ENCODE peak calls at places on chromosomes 6 and 20, in nine cellular contexts. H, P, F, A, C, Y, M, Q and Z are unnamed samples. For H3K4me1, the result is how much of the 10 kb centered on the place peaks cover.

GRCh38 chr6:84422380-84422968 is 195.0 kb upstream of the CEP162 start:
- DNase-seq in F (no peak), Q (no peak), A (peak), Y (no peak), P (peak), C (peak), M (peak), H (peak), Z (no peak)

GRCh38 chr6:34350100-34350936 is 42.2 kb downstream of the NUDT3 start:
- DNase-seq in Q (no peak), A (peak), F (no peak), M (no peak), C (peak), Y (no peak), H (no peak), P (no peak), Z (no peak)

GRCh38 chr6:13044390-13044789 is 283.9 kb downstream of the TBC1D7 start:
- DNase-seq in H (no peak), A (peak), Y (no peak), F (no peak), M (no peak), P (no peak), Q (no peak), C (no peak), Z (no peak)

GRCh38 chr6:125533710-125534397 is 215.6 kb upstream of the HEY2 start:
- DNase-seq in M (no peak), P (no peak), C (no peak), H (no peak), Y (no peak), A (peak), F (no peak), Q (no peak), Z (no peak)

GRCh38 chr20:16749573-16749972 is 1.4 kb downstream of the OTOR start:
- DNase-seq in M (no peak), Y (no peak), Q (no peak), C (no peak), H (no peak), P (no peak), A (no peak), F (no peak), Z (no peak)

GRCh38 chr6:143545976-143546547 is 34.5 kb upstream of the FUCA2 start:
- DNase-seq in C (no peak), Y (peak), A (peak), F (no peak), P (no peak), H (no peak), Q (no peak), M (no peak), Z (no peak)

GRCh38 chr6:15596241-15596896 is 66.5 kb downstream of the DTNBP1 start:
- DNase-seq in Q (no peak), C (no peak), F (no peak), A (peak), M (no peak), Y (no peak), P (no peak), H (no peak), Z (no peak)

GRCh38 chr6:122128445-122128844 is 271.0 kb upstream of the HSF2 start:
- DNase-seq in M (peak), F (no peak), A (no peak), Y (no peak), P (no peak), H (no peak), Q (no peak), C (no peak), Z (no peak)

GRCh38 chr6:107666084-107666981 is 157.8 kb downstream of the SCML4 start:
- DNase-seq in C (peak), M (no peak), F (no peak), Q (no peak), H (no peak), Y (no peak), A (peak), P (no peak), Z (no peak)

GRCh38 chr6:81997091-81997926 is 244.8 kb upstream of the TENT5A start:
- DNase-seq in F (no peak), H (no peak), Y (no peak), M (no peak), A (peak), P (no peak), Q (no peak), C (peak), Z (no peak)

GRCh38 chr6:139016337-139017213 is 12.0 kb upstream of the ABRACL start:
- DNase-seq in P (no peak), Q (no peak), A (peak), F (no peak), C (no peak), Y (peak), M (no peak), H (no peak), Z (no peak)

GRCh38 chr6:16562498-16562897 is 198.8 kb downstream of the ATXN1 start:
- DNase-seq in F (no peak), C (no peak), A (peak), M (no peak), Y (no peak), P (no peak), H (no peak), Q (no peak), Z (no peak)

GRCh38 chr6:141107562-141108160 is 1025.1 kb upstream of the GJE1 start:
- DNase-seq in H (no peak), Q (no peak), Y (no peak), P (no peak), A (peak), C (peak), M (no peak), F (no peak), Z (no peak)

GRCh38 chr20:19885981-19886665 is 128.1 kb downstream of the RIN2 start:
- DNase-seq in H (peak), P (peak), M (peak), Y (no peak), A (peak), F (peak), C (peak), Q (peak), Z (peak)

GRCh38 chr6:7047966-7048365 is 59.8 kb upstream of the RREB1 start:
- DNase-seq in C (peak), Y (no peak), P (no peak), F (no peak), Q (no peak), M (no peak), A (peak), H (no peak), Z (no peak)

GRCh38 chr6:128914051-128914450 is 31.1 kb downstream of the LAMA2 start:
- DNase-seq in P (no peak), Y (no peak), A (peak), M (no peak), Q (no peak), H (no peak), F (no peak), C (no peak), Z (no peak)

GRCh38 chr20:24002896-24003295 is 14.3 kb upstream of the GGTLC1 start:
- DNase-seq in M (no peak), C (no peak), P (no peak), Y (no peak), F (no peak), Q (no peak), A (no peak), H (no peak), Z (no peak)

GRCh38 chr6:138105880-138106664 is 1.1 kb downstream of the PERP start:
- DNase-seq in C (peak), Q (no peak), F (no peak), P (no peak), A (no peak), M (no peak), H (no peak), Y (no peak), Z (no peak)

GRCh38 chr6:48403587-48403986 is 292.6 kb upstream of the PTCHD4 start:
- DNase-seq in Q (no peak), M (no peak), F (no peak), C (no peak), P (no peak), H (no peak), A (no peak), Y (no peak), Z (no peak)

GRCh38 chr20:5835234-5835845 is 85.1 kb downstream of the SHLD1 start:
- DNase-seq in Y (no peak), H (peak), Q (no peak), P (no peak), A (peak), C (peak), M (peak), F (no peak), Z (no peak)

GRCh38 chr6:170268216-170269129 is 22.4 kb downstream of the DLL1 start:
- DNase-seq in P (no peak), H (no peak), F (no peak), Y (no peak), C (no peak), M (no peak), A (no peak), Q (peak), Z (no peak)

GRCh38 chr6:69578366-69578890 is 218.4 kb downstream of the LMBRD1 start:
- DNase-seq in P (no peak), M (no peak), Q (no peak), H (no peak), C (no peak), Y (no peak), F (no peak), A (no peak), Z (no peak)

GRCh38 chr20:39670987-39671386 is 708.8 kb downstream of the DHX35 start:
- DNase-seq in M (no peak), Y (no peak), Q (no peak), C (no peak), H (no peak), F (no peak), P (no peak), A (no peak), Z (no peak)

GRCh38 chr6:29631209-29631810 is 1.7 kb downstream of the GABBR1 start:
- DNase-seq in H (no peak), Y (no peak), C (no peak), Q (no peak), F (no peak), P (no peak), M (peak), A (peak), Z (no peak)

GRCh38 chr6:131400782-131401496 is 172.1 kb upstream of the ARG1 start:
- DNase-seq in Y (no peak), M (no peak), P (no peak), C (no peak), Q (no peak), A (no peak), F (no peak), H (no peak), Z (no peak)

GRCh38 chr6:160974304-160974771 is 17.2 kb upstream of the MAP3K4 start:
- DNase-seq in P (no peak), Q (peak), A (peak), C (no peak), H (peak), F (no peak), M (peak), Y (no peak), Z (peak)

GRCh38 chr6:94389218-94389617 is 969.9 kb upstream of the EPHA7 start:
- DNase-seq in Y (no peak), H (no peak), C (peak), A (no peak), P (no peak), M (no peak), Q (no peak), F (no peak), Z (no peak)

GRCh38 chr6:24117016-24117415 is 9.0 kb upstream of the NRSN1 start:
- DNase-seq in C (peak), Q (no peak), Y (no peak), H (no peak), A (no peak), F (no peak), P (no peak), M (no peak), Z (no peak)

GRCh38 chr6:139402935-139403386 is 28.5 kb upstream of the CITED2 start:
- DNase-seq in F (no peak), Q (no peak), P (peak), A (peak), M (no peak), C (peak), Y (no peak), H (no peak), Z (peak)

GRCh38 chr6:108993876-108994275 is 100.8 kb downstream of the SESN1 start:
- DNase-seq in H (no peak), P (no peak), M (no peak), A (no peak), F (no peak), C (no peak), Y (no peak), Q (no peak), Z (no peak)

GRCh38 chr6:42166444-42167141 is 6.6 kb upstream of the GUCA1A start:
- DNase-seq in M (peak), Y (peak), H (peak), Q (peak), C (peak), F (peak), A (peak), P (peak), Z (no peak)

GRCh38 chr20:52622086-52622485 is 350.1 kb upstream of the TSHZ2 start:
- DNase-seq in P (no peak), C (no peak), A (no peak), F (no peak), Q (no peak), M (no peak), Y (no peak), H (no peak), Z (no peak)

GRCh38 chr20:44728835-44729342 is 13.7 kb downstream of the CCN5 start:
- DNase-seq in P (peak), H (peak), Q (peak), A (peak), C (peak), M (peak), F (peak), Y (no peak), Z (peak)

GRCh38 chr6:76275746-76276145 is 203.3 kb upstream of the IMPG1 start:
- DNase-seq in F (no peak), M (no peak), C (peak), A (no peak), Q (no peak), P (no peak), H (no peak), Y (no peak), Z (no peak)

GRCh38 chr6:116409756-116410155 is 39.0 kb downstream of the DSE start:
- DNase-seq in A (no peak), H (no peak), C (no peak), Q (no peak), Y (no peak), P (no peak), M (no peak), F (no peak), Z (no peak)

GRCh38 chr6:167090171-167090570 is 32.7 kb upstream of the CCR6 start:
- DNase-seq in M (no peak), A (no peak), F (no peak), P (no peak), H (no peak), Y (no peak), C (no peak), Q (no peak), Z (no peak)

GRCh38 chr6:90890681-90891337 is 303.9 kb upstream of the MAP3K7 start:
- DNase-seq in Y (no peak), M (no peak), A (peak), F (no peak), H (no peak), Q (no peak), P (no peak), C (no peak), Z (no peak)

GRCh38 chr20:13333793-13334192 is 112.7 kb downstream of the ISM1 start:
- DNase-seq in Y (no peak), Q (no peak), F (no peak), A (peak), C (peak), H (no peak), P (no peak), M (no peak), Z (no peak)

DNA sequence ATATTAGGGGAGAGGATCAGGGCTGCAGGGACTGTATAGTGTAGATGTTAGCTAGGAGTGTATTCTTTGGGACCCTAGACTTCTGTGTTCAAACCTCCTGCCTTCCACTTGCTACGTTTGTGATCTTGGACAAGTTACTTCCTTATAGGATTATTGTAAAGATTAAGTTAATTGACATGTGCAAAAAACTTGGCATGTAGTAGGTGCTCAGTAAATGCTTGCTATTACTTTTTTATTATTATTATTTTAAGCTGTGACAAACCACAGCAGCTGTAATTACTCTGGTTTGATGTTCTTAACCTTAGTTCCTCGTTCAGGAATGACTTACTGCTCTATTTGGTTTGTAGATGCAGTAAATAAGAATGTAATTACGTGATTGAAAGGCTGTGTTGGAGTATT is 3.2 kb downstream of the ARFGEF2 start:
- DNase-seq in Y (no peak), F (no peak), H (no peak), C (no peak), M (no peak), P (no peak), Q (no peak), A (no peak), Z (no peak)
- H3K4me1 ChIP-seq in Y (under half), F (under half), H (under half), C (under half), M (half or more), P (under half), Q (under half), A (under half), Z (half or more)

GRCh38 chr20:36463212-36464061 is 77.9 kb upstream of the MYL9 start:
- DNase-seq in Y (no peak), F (no peak), A (no peak), P (no peak), C (no peak), Q (no peak), H (no peak), M (no peak), Z (no peak)
- H3K4me1 ChIP-seq in Y (half or more), F (half or more), A (under half), P (under half), C (half or more), Q (half or more), H (half or more), M (half or more), Z (half or more)

DNA sequence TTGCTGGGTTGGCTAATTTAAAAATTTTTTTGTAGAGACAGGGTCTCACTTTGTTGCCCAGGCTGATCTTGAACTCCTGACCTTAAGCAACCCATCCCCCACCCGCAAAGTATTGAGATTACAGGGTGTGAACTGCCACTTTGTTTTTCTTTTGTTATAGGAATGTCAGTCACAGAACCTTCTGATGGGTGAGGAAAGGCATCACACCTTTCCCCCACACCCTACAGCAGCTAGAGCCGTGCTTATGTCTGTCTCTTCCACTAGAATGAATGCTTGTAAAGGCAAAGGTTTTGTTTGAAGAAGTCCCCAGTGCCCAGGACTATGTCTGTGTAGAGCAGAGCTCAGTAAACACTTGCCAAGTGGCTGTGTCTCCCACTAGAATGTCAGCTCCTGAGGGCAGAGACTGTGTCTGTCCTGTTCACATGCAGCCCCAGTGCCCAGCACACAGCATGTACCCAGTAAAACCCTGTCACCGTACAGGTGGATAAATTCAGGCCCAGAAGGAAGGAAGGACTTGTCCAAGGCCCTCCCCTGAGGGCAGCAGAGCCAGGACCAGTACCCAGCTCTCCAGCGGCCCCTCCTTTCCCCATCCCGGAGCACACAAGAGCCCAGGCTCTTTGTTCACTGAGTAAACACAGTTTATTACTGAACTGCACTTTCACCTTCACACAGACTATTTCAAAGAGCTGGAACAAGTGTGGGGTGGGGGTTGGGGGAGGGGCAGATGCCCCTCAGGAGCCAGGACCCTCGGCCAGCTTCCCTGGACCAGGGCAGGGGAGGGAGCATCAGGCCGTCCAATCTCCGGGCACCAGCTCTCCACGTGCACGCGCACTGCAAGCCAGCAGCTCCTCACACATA is 26.4 kb downstream of the COX4I2 start:
- DNase-seq in Y (no peak), C (peak), M (no peak), H (no peak), P (peak), F (peak), A (no peak), Q (peak), Z (peak)
- H3K4me1 ChIP-seq in Y (under half), C (under half), M (half or more), H (half or more), P (under half), F (half or more), A (under half), Q (under half), Z (half or more)

DNA sequence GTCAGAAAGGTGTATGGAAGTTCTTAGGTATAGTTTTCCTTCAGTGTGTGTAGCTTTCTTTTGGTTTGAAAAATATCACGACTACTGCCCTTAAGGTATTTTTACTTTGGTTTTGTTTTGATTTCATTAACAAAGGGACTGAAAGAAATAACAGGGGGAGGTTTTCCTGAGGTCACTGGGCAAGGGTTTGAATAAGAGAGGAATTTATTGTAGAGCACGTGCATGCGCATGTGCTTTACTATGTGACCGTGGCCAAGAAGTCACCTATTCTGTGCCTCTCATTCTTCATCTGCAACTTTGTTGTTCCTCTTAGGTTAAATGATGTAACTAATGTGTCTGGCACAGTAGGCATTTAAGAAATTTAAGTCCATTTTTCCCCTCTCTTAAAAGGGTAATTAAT is 4.1 kb upstream of the MAN1A1 start:
- DNase-seq in C (no peak), Y (no peak), Q (no peak), M (no peak), P (no peak), F (no peak), A (no peak), H (no peak), Z (no peak)
- H3K4me1 ChIP-seq in C (under half), Y (under half), Q (under half), M (under half), P (under half), F (under half), A (under half), H (under half), Z (under half)

GRCh38 chr20:62856931-62857619 is 4.5 kb downstream of the TCFL5 start:
- DNase-seq in F (no peak), Y (no peak), H (no peak), C (peak), M (no peak), P (no peak), A (no peak), Q (peak), Z (peak)
- H3K4me1 ChIP-seq in F (under half), Y (under half), H (under half), C (under half), M (under half), P (under half), A (under half), Q (under half), Z (under half)

GRCh38 chr6:98532004-98532403 is 302.4 kb upstream of the POU3F2 start:
- DNase-seq in H (no peak), Q (no peak), M (no peak), Y (no peak), A (no peak), F (no peak), P (no peak), C (no peak), Z (no peak)
- H3K4me1 ChIP-seq in H (under half), Q (under half), M (under half), Y (under half), A (under half), F (under half), P (under half), C (under half), Z (under half)

DNA sequence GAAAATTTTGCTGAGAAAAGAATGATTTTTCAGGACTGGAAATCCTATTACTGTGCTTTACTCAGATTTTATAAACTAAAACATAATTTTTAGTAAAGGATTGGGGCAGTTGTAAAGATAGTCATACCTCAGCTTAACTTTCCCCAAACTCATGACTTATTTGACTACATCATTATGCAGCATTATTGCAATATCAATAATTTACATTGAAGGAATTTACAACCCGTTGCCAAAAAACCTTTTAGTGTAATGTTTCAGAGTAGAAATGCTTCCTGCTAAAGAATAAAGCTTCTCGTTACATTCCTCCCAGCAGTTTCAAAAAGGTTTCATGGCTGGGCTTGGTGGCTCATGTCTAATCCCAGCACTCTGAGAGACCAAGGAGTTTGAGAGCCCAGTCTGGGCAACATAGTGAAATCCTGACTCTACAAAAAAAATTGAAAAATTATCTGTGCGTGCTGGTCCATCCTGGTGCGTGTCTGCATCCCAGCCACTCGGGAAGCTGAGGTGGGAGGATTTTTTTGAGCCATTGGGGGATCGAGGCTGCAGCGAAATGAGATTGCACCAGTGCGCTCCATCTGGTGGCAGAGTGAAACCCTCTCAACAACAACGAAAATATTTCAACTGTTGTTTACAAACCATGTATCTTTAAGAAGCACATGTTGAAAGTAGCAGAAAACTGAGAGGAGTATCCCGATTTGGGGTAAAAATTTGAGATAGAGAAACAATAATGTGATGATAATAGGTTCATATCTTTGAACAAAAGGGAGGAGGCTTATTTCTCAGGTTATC is 4.4 kb downstream of the AMD1 start:
- DNase-seq in H (no peak), F (no peak), A (peak), Q (no peak), P (no peak), C (peak), M (no peak), Y (peak), Z (no peak)
- H3K4me1 ChIP-seq in H (half or more), F (half or more), A (half or more), Q (under half), P (under half), C (under half), M (half or more), Y (half or more), Z (under half)